ENCODE peak calls at places on chromosome 15, in six cellular contexts. N, S, E, A, O and C are unnamed samples.

GRCh38 chr15:41967506-41968206 is 4.7 kb downstream of the EHD4 start:
- DNase-seq in N (peak; percentile 68), S (no peak), E (peak; percentile 66), A (peak; percentile 36), O (no peak), C (peak; percentile 31)

GRCh38 chr15:68055224-68055705 is 1.1 kb downstream of the PIAS1 start:
- DNase-seq in N (peak; percentile 65), S (no peak), E (peak; percentile 43), A (peak; percentile 52), O (peak; percentile 70), C (peak; percentile 36)

GRCh38 chr15:39746176-39746575 is 36.5 kb downstream of the FSIP1 start:
- DNase-seq in N (peak; percentile 33), S (no peak), E (peak; percentile 54), A (peak; percentile 23), O (no peak), C (no peak)

GRCh38 chr15:72153269-72153668 is 35.1 kb downstream of the SENP8 start:
- DNase-seq in N (no peak), S (peak; percentile 24), E (no peak), A (peak; percentile 13), O (no peak), C (no peak)

GRCh38 chr15:20356444-20357138 is 185.0 kb downstream of the GOLGA6L6 start:
- DNase-seq in N (no peak), S (peak; percentile 90), E (no peak), A (no peak), O (peak; percentile 83), C (no peak)

GRCh38 chr15:37102315-37103021 is 2.1 kb upstream of the MEIS2 start:
- DNase-seq in N (peak; percentile 47), S (peak; percentile 67), E (no peak), A (peak; percentile 33), O (no peak), C (peak; percentile 49)

GRCh38 chr15:40469776-40470390 is 901 bp upstream of the CHST14 start:
- DNase-seq in N (peak; percentile 62), S (no peak), E (no peak), A (peak; percentile 13), O (no peak), C (peak; percentile 16)

GRCh38 chr15:42133892-42134502 is 22.4 kb downstream of the PLA2G4F start:
- DNase-seq in N (peak; percentile 53), S (peak; percentile 95), E (peak; percentile 27), A (peak; percentile 17), O (peak; percentile 48), C (no peak)

GRCh38 chr15:43287254-43287653 is 20.5 kb upstream of the TGM5 start:
- DNase-seq in N (no peak), S (no peak), E (no peak), A (no peak), O (no peak), C (no peak)

GRCh38 chr15:34084086-34084485 is 17.6 kb downstream of the EMC7 start:
- DNase-seq in N (peak; percentile 72), S (no peak), E (peak; percentile 80), A (peak; percentile 84), O (no peak), C (peak; percentile 38)

GRCh38 chr15:71291247-71291646 is 176.0 kb downstream of the THSD4 start:
- DNase-seq in N (no peak), S (no peak), E (no peak), A (no peak), O (no peak), C (no peak)

GRCh38 chr15:89457086-89457485 is 39.3 kb downstream of the RHCG start:
- DNase-seq in N (peak; percentile 29), S (no peak), E (peak; percentile 6), A (peak; percentile 28), O (peak; percentile 48), C (peak; percentile 4)

GRCh38 chr15:66498501-66499386 is 1.2 kb upstream of the SNAPC5 start:
- DNase-seq in N (peak; percentile 70), S (no peak), E (peak; percentile 53), A (peak; percentile 51), O (peak; percentile 53), C (peak; percentile 42)

GRCh38 chr15:76161153-76162049 is 101.6 kb downstream of the TMEM266 start:
- DNase-seq in N (peak; percentile 64), S (no peak), E (peak; percentile 66), A (no peak), O (no peak), C (no peak)

GRCh38 chr15:37014137-37014536 is 86.2 kb downstream of the MEIS2 start:
- DNase-seq in N (no peak), S (no peak), E (peak; percentile 11), A (no peak), O (no peak), C (no peak)

GRCh38 chr15:82536409-82537350 is 3.6 kb downstream of the RPS17 start:
- DNase-seq in N (no peak), S (no peak), E (no peak), A (no peak), O (no peak), C (no peak)

GRCh38 chr15:40149339-40149738 is 11.5 kb upstream of the BUB1B start:
- DNase-seq in N (no peak), S (no peak), E (no peak), A (no peak), O (no peak), C (no peak)

GRCh38 chr15:63056843-63057242 is 14.3 kb downstream of the TPM1 start:
- DNase-seq in N (peak; percentile 36), S (no peak), E (no peak), A (peak; percentile 85), O (no peak), C (peak; percentile 49)

GRCh38 chr15:40063563-40064011 is 24.6 kb upstream of the SRP14 start:
- DNase-seq in N (peak; percentile 77), S (no peak), E (peak; percentile 76), A (peak; percentile 50), O (no peak), C (peak; percentile 71)

GRCh38 chr15:88323468-88323867 is 66.9 kb upstream of the NTRK3 start:
- DNase-seq in N (no peak), S (no peak), E (no peak), A (no peak), O (no peak), C (no peak)

GRCh38 chr15:42602501-42602900 is 27.1 kb downstream of the STARD9 start:
- DNase-seq in N (no peak), S (no peak), E (no peak), A (no peak), O (no peak), C (no peak)

GRCh38 chr15:62360286-62360685 is 195.2 kb upstream of the C2CD4B start:
- DNase-seq in N (no peak), S (no peak), E (no peak), A (peak; percentile 4), O (no peak), C (no peak)

GRCh38 chr15:63833246-63833696 is 477 bp downstream of the HERC1 start:
- DNase-seq in N (peak; percentile 65), S (peak; percentile 56), E (peak; percentile 35), A (peak; percentile 36), O (peak; percentile 46), C (peak; percentile 52)

GRCh38 chr15:65424683-65425082 is 1.9 kb upstream of the IGDCC4 start:
- DNase-seq in N (no peak), S (no peak), E (no peak), A (no peak), O (no peak), C (no peak)

DNA sequence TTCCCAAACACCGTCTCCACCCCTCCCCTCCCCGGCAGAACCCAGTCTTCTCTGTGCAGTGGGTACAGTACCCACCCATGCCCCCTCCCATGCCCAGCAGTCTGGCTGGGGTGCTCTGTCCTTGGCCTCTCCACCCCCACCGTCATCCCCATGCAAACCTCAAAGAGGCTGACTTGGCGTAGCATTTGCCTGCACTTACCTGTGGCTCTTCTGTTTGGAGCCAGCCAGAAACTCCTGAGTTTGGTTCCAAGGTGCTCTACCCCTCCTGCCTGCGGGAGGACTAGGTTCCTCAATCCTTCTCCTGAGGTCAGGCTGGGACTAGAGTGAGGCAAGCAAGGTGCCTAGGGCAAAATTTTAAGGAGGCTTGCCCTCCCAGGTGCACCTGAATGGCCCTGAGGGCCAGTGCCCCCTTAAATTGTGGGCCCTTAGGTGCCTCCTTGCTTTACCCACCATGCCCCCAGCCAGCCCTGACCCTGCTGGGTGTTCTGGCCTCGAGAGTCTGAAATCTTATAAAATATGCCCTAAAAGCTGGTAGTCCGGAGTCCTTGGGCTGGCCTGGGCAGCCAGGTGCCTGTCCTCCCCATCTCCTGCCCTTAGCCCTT is 47.1 kb upstream of the C15orf39 start:
- DNase-seq in N (no peak), S (no peak), E (no peak), A (no peak), O (no peak), C (no peak)
- H3K4me3 ChIP-seq in N (no peak overlapping the region), S (no peak overlapping the region), E (no peak overlapping the region), A (no peak overlapping the region), O (no peak overlapping the region), C (no peak overlapping the region)

DNA sequence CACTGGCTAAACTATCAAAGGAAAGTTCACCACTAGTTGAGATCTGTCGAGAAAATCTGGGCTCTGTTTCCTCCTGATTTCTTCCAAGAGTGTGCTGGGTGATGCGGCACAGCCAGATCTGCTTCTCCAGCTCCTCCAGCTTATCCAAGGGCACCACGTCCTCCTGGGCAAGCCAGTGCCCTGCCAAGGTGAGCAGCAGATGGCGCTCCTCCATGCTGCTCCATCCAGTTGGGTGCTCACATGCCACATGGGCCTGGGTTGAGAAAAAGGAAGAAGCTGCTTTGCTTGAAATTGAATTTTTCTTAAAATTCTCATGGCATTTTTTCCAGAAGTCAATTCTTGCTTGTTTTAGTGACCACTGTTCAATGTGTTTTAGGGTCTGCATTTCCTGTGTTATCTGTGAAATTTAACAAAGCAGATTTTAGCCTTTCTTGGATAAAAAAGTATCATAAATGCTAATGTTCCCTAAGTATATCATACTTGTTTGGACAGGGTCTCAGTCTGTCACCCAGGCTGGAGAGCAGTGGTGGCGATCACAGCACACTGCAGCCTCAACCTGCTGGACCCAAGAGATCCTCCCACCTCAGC is 47.3 kb downstream of the EIF3J start:
- DNase-seq in N (peak; percentile 41), S (peak; percentile 70), E (peak; percentile 21), A (no peak), O (peak; percentile 61), C (peak; percentile 8)
- TF ChIP-seq CTCF in N (peak; percentile 44), S (peak; percentile 75), E (peak; percentile 41), A (peak; percentile 30), O (peak; percentile 74), C (peak; percentile 55)

GRCh38 chr15:29522373-29523276 is 253.0 kb upstream of the NSMCE3 start:
- DNase-seq in N (no peak), S (no peak), E (no peak), A (no peak), O (peak; percentile 56), C (no peak)
- H3K4me3 ChIP-seq in N (no peak overlapping the region), S (no peak overlapping the region), E (no peak overlapping the region), A (no peak overlapping the region), O (no peak overlapping the region), C (no peak overlapping the region)

GRCh38 chr15:50138391-50138790 is 19.4 kb upstream of the ATP8B4 start:
- DNase-seq in N (peak; percentile 19), S (no peak), E (peak; percentile 24), A (peak; percentile 34), O (no peak), C (no peak)
- TF ChIP-seq CTCF in N (peak; percentile 13), S (peak; percentile 40), E (peak; percentile 45), A (peak; percentile 39), O (no peak), C (no peak)